ENCODE peak calls at places on chromosome 14, in ten cellular contexts. G, C, T, J, E, F, N, R, B and K are unnamed samples.

GRCh38 chr14:72779679-72780078 is 114.2 kb downstream of the DPF3 start:
- DNase-seq in J (no peak), R (no peak), F (no peak), N (no peak), G (no peak), B (no peak), C (no peak), E (no peak), T (no peak), K (no peak)

GRCh38 chr14:49971156-49972141 is 78.6 kb downstream of the ARF6 start:
- DNase-seq in N (no peak), T (peak), E (no peak), R (no peak), J (no peak), G (no peak), B (no peak), C (no peak), F (peak), K (peak)

GRCh38 chr14:90019824-90020523 is 41.8 kb upstream of the KCNK13 start:
- DNase-seq in B (no peak), C (no peak), E (no peak), T (no peak), G (no peak), N (no peak), F (no peak), J (no peak), R (no peak), K (no peak)

GRCh38 chr14:23068792-23069412 is 11.6 kb upstream of the CDH24 start:
- DNase-seq in E (peak), C (peak), R (peak), F (peak), T (peak), G (peak), J (peak), B (peak), N (peak), K (peak)

GRCh38 chr14:102866982-102867761 is 55.3 kb upstream of the AMN start:
- DNase-seq in N (no peak), R (no peak), F (no peak), B (no peak), E (no peak), J (no peak), C (no peak), G (no peak), T (no peak), K (no peak)

GRCh38 chr14:91987192-91987591 is 39.7 kb upstream of the FBLN5 start:
- DNase-seq in G (no peak), J (no peak), F (no peak), T (no peak), E (no peak), N (no peak), C (no peak), B (no peak), R (no peak), K (no peak)

GRCh38 chr14:100268591-100269207 is 29.8 kb downstream of the YY1 start:
- DNase-seq in E (no peak), F (no peak), B (no peak), J (no peak), G (no peak), T (no peak), N (no peak), R (no peak), C (no peak), K (no peak)

GRCh38 chr14:68729556-68729955 is 63.3 kb downstream of the ZFP36L1 start:
- DNase-seq in N (no peak), E (no peak), J (no peak), B (no peak), T (no peak), C (no peak), F (no peak), G (no peak), R (peak), K (no peak)

GRCh38 chr14:100679170-100679569 is 47.5 kb upstream of the DLK1 start:
- DNase-seq in J (no peak), B (no peak), E (no peak), G (no peak), T (no peak), R (no peak), N (no peak), F (no peak), C (no peak), K (no peak)

GRCh38 chr14:104116544-104117340 is 21.6 kb upstream of the KIF26A start:
- DNase-seq in F (no peak), B (peak), G (peak), R (peak), T (no peak), C (peak), E (no peak), J (peak), N (no peak), K (no peak)

GRCh38 chr14:89276424-89276975 is 140.5 kb downstream of the FOXN3 start:
- DNase-seq in G (no peak), E (peak), F (no peak), C (no peak), B (no peak), J (no peak), T (peak), R (no peak), N (no peak), K (peak)

GRCh38 chr14:81509838-81510452 is 23.7 kb downstream of the SEL1L start:
- DNase-seq in G (no peak), F (no peak), R (peak), T (no peak), B (no peak), J (peak), C (no peak), E (no peak), N (no peak), K (no peak)

GRCh38 chr14:51139221-51139681 is 44.3 kb upstream of the TRIM9 start:
- DNase-seq in G (no peak), F (no peak), E (no peak), N (no peak), J (no peak), R (no peak), T (no peak), B (no peak), C (no peak), K (no peak)

GRCh38 chr14:65222434-65222833 is 120.1 kb upstream of the MAX start:
- DNase-seq in B (peak), C (peak), R (peak), F (no peak), T (peak), G (no peak), N (no peak), J (peak), E (peak), K (peak)

GRCh38 chr14:98897605-98898309 is 374.2 kb downstream of the BCL11B start:
- DNase-seq in R (no peak), J (no peak), G (peak), T (no peak), N (peak), E (no peak), F (no peak), C (no peak), B (no peak), K (no peak)

GRCh38 chr14:100019156-100019882 is 45.9 kb upstream of the EVL start:
- DNase-seq in C (no peak), B (no peak), R (peak), J (peak), T (no peak), E (peak), N (no peak), F (no peak), G (no peak), K (no peak)

GRCh38 chr14:52769889-52770288 is 21.5 kb downstream of the GNPNAT1 start:
- DNase-seq in G (no peak), F (no peak), B (no peak), J (no peak), C (no peak), E (no peak), N (no peak), T (no peak), R (no peak), K (no peak)

DNA sequence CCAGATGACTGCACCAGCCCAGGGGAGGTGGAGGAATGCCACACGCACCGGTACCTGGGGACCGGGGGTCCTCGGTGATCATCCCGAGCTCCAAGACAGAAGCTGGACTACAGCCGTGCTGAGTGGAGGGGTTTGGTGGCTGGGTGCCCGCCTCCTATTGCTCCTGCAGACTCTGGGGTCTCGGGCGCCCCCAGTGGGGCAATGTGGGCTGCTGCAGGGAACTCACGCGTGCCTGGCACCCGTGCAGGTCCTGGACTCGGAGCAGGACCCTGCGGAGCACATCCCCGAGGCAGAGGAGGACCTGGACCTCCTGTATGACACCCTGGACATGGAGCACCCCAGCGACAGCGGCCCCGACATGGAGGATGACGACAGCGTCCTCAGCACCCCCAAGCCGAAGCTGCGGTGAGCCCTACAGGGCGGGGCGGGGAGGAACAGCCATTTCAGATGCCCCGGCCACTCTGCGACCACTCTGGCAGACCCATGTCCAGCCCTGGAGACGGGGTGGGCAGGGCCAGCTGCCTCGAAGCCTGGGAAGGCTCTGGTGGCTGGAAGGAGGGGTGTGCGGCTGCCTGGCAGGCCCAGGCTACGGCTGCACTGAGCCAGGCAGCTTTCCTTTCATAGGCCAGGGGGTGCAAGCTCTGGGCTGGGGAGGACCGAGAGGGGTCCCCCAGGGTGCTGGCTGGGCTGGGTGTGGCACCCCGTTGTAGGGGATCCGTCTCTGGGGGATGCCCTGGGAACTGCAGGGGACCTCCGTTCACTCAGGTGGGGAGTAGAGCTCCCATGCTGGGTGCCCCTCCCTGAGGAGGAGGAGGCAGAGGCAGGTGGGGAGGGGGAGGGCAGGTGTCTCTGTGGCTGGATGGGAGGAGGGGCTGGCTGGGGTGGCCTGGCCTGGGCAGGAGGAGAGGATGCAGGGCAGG is 21.6 kb upstream of the TEX22 start:
- DNase-seq in B (no peak), C (peak), E (no peak), T (no peak), N (no peak), F (no peak), G (no peak), R (no peak), J (no peak), K (no peak)
- TF ChIP-seq CTCF in B (no peak), C (no peak), E (no peak), T (no peak), N (no peak), F (no peak), G (no peak), R (no peak), J (no peak), K (no peak)

GRCh38 chr14:61761557-61761956 is 663 bp upstream of the SNAPC1 start:
- DNase-seq in T (no peak), N (no peak), G (no peak), F (no peak), B (no peak), R (no peak), J (no peak), E (no peak), C (no peak), K (no peak)
- TF ChIP-seq CTCF in T (no peak), N (no peak), G (peak), F (no peak), B (no peak), R (no peak), J (no peak), E (no peak), C (no peak), K (no peak)

DNA sequence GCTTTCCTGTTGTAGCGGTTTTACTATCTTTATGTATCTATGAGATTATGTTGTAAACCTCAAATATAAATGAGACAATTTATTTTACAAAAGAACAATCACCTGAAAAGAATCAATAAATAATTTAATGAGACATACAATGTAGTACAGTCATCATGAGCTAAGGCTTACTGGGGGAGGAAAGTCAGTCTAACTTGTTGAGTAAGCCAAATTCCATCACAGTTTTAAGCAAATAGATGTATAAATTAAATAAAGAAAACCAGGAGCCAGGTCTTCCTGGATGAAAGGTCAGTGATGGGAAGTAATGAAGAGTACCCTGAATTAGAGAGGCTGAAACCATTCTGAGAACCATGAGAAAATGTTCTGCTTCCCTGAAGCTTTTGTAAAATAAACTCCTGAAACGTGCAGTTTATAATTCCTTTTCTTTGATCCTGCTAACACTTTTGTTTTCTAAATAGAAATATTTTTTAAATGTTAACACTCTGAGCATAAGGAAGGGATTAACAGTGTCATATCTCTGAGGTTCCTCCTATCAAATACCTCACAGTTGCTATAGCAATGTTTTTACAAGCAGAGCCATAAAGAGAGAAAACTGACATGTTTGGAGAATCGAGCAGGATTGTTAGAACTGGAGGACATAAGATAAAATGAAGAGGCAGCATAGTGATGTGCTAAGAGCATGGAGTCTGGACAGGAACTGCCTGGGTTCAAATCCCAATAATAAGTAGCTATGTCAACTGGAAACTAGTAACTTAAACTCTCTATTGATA is 444.9 kb upstream of the FOXG1 start:
- DNase-seq in F (no peak), B (no peak), E (peak), G (no peak), C (no peak), T (no peak), N (no peak), J (no peak), R (peak), K (no peak)
- TF ChIP-seq CTCF in F (no peak), B (no peak), E (no peak), G (no peak), C (no peak), T (no peak), N (no peak), J (no peak), R (no peak), K (no peak)

DNA sequence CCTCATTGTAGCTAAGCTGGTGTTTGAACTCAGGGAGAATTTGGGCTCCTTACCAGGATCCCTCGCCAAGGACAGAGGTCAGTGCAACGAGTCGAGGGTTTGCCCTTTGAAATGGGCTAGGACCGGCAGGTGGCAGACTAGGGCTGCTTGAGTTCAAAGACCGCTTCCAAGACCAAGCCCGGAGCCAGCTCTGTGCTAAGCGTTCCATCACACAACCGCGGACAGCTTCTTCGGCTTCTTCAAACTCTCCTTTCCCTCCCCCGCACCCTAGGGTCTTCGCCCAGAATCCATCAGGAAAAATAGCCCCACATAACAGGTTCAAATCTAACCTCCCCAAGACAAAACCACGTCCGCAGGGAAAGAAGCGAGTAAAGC is 709 bp upstream of the FLVCR2 start:
- DNase-seq in F (peak), G (peak), C (peak), N (peak), E (peak), J (peak), T (peak), B (peak), R (peak), K (peak)
- TF ChIP-seq CTCF in F (peak), G (peak), C (no peak), N (peak), E (peak), J (peak), T (peak), B (no peak), R (peak), K (peak)